ENCODE peak calls at places on chromosomes 4 and X, in ten cellular contexts. H, U, E, P, Z, W, R, Q, M and X are unnamed samples.

GRCh38 chrX:71859637-71860036 is 51.0 kb upstream of the NHSL2 start:
- DNase-seq in E (peak), R (no peak), Z (no peak), U (peak), W (no peak), Q (peak), P (peak), H (peak), M (no peak), X (no peak)

GRCh38 chrX:45710081-45710801 is 509.6 kb upstream of the DIPK2B start:
- DNase-seq in U (peak), E (no peak), H (no peak), R (no peak), W (no peak), Q (no peak), Z (no peak), P (peak), M (peak), X (no peak)

GRCh38 chr4:128350449-128351045 is 62.9 kb upstream of the PGRMC2 start:
- DNase-seq in U (no peak), M (no peak), H (peak), P (no peak), Q (no peak), Z (no peak), R (no peak), E (no peak), W (no peak), X (no peak)

GRCh38 chr4:88628746-88629145 is 36.5 kb downstream of the HERC3 start:
- DNase-seq in W (no peak), M (no peak), U (no peak), Z (no peak), H (no peak), R (no peak), Q (no peak), E (no peak), P (no peak), X (no peak)

GRCh38 chr4:186553717-186554116 is 1.6 kb downstream of the MTNR1A start:
- DNase-seq in H (no peak), M (no peak), P (no peak), U (no peak), Q (no peak), Z (no peak), E (no peak), R (no peak), W (peak), X (no peak)

GRCh38 chr4:157587681-157588423 is 367.3 kb downstream of the GRIA2 start:
- DNase-seq in H (no peak), M (no peak), E (no peak), W (no peak), Z (no peak), Q (no peak), R (no peak), P (no peak), U (no peak), X (no peak)

GRCh38 chrX:106894978-106895452 is 8.1 kb downstream of the RIPPLY1 start:
- DNase-seq in U (peak), E (peak), Q (no peak), H (no peak), P (peak), Z (no peak), M (peak), W (no peak), R (no peak), X (no peak)

GRCh38 chrX:3697220-3697684 is 16.2 kb downstream of the PRKX start:
- DNase-seq in U (no peak), E (no peak), M (no peak), Q (peak), P (no peak), Z (no peak), H (peak), W (no peak), R (no peak), X (no peak)

GRCh38 chr4:6610856-6611430 is 29.5 kb upstream of the MRFAP1 start:
- DNase-seq in Z (no peak), R (no peak), U (no peak), H (no peak), P (no peak), E (no peak), W (no peak), M (no peak), Q (no peak), X (no peak)

GRCh38 chr4:105709081-105709450 is 482 bp downstream of the GSTCD start:
- DNase-seq in U (no peak), Z (no peak), R (no peak), H (peak), W (no peak), P (peak), Q (peak), M (peak), E (peak), X (no peak)

GRCh38 chr4:16759781-16760459 is 138.5 kb downstream of the LDB2 start:
- DNase-seq in E (no peak), H (no peak), Z (no peak), P (no peak), W (no peak), R (no peak), U (peak), Q (no peak), M (no peak), X (no peak)

GRCh38 chrX:86914569-86914968 is 603.0 kb upstream of the KLHL4 start:
- DNase-seq in P (no peak), H (no peak), W (no peak), R (no peak), E (no peak), Q (no peak), M (no peak), U (no peak), Z (no peak), X (no peak)

GRCh38 chr4:81631958-81632439 is 160.3 kb upstream of the RASGEF1B start:
- DNase-seq in H (no peak), E (peak), M (no peak), U (peak), R (no peak), W (no peak), P (no peak), Q (no peak), Z (no peak), X (no peak)

GRCh38 chr4:80196259-80197131 is 808 bp upstream of the PRDM8 start:
- DNase-seq in H (no peak), Z (no peak), M (no peak), R (no peak), E (no peak), Q (no peak), P (no peak), U (peak), W (no peak), X (no peak)

GRCh38 chr4:184434021-184434420 is 40.3 kb downstream of the IRF2 start:
- DNase-seq in H (no peak), Z (no peak), W (no peak), U (no peak), P (no peak), Q (no peak), M (no peak), E (peak), R (no peak), X (no peak)

GRCh38 chr4:7625073-7625472 is 190.3 kb upstream of the PSAPL1 start:
- DNase-seq in W (no peak), Z (no peak), M (no peak), R (no peak), E (no peak), Q (no peak), U (peak), P (no peak), H (no peak), X (no peak)

GRCh38 chr4:168139336-168139735 is 47.0 kb downstream of the ANXA10 start:
- DNase-seq in U (peak), Z (no peak), R (no peak), H (no peak), E (no peak), Q (no peak), W (no peak), P (no peak), M (no peak), X (no peak)

GRCh38 chrX:26470946-26471345 is 255.0 kb downstream of the MAGEB5 start:
- DNase-seq in M (no peak), W (no peak), Z (no peak), U (no peak), E (no peak), R (no peak), H (no peak), P (no peak), Q (no peak), X (no peak)

GRCh38 chr4:175540732-175541131 is 271.3 kb downstream of the GPM6A start:
- DNase-seq in H (no peak), E (no peak), P (no peak), Z (no peak), R (no peak), U (no peak), M (no peak), W (no peak), Q (no peak), X (no peak)

GRCh38 chr4:6193399-6193798 is 7.0 kb downstream of the JAKMIP1 start:
- DNase-seq in H (no peak), M (no peak), P (no peak), W (no peak), Q (no peak), Z (no peak), U (no peak), R (no peak), E (no peak), X (no peak)

GRCh38 chr4:57074753-57075152 is 35.4 kb downstream of the IGFBP7 start:
- DNase-seq in Q (no peak), U (peak), E (no peak), P (no peak), Z (no peak), R (no peak), M (no peak), W (no peak), H (no peak), X (no peak)

GRCh38 chr4:57109847-57110634 is at the start of gene IGFBP7:
- DNase-seq in E (no peak), W (no peak), R (peak), H (peak), U (no peak), P (peak), M (no peak), Q (peak), Z (no peak), X (peak)

GRCh38 chr4:133130171-133130570 is 18.9 kb upstream of the PCDH10 start:
- DNase-seq in W (no peak), U (no peak), H (no peak), E (no peak), R (no peak), Q (no peak), P (peak), M (no peak), Z (no peak), X (no peak)

GRCh38 chr4:54091637-54092404 is 8.1 kb upstream of the GSX2 start:
- DNase-seq in Q (peak), Z (peak), E (peak), U (peak), H (peak), P (peak), W (no peak), M (peak), R (peak), X (no peak)
- H3K27ac ChIP-seq in Q (no peak), Z (no peak), E (peak), U (no peak), H (no peak), P (no peak), W (no peak), M (peak), R (no peak), X (peak)

DNA sequence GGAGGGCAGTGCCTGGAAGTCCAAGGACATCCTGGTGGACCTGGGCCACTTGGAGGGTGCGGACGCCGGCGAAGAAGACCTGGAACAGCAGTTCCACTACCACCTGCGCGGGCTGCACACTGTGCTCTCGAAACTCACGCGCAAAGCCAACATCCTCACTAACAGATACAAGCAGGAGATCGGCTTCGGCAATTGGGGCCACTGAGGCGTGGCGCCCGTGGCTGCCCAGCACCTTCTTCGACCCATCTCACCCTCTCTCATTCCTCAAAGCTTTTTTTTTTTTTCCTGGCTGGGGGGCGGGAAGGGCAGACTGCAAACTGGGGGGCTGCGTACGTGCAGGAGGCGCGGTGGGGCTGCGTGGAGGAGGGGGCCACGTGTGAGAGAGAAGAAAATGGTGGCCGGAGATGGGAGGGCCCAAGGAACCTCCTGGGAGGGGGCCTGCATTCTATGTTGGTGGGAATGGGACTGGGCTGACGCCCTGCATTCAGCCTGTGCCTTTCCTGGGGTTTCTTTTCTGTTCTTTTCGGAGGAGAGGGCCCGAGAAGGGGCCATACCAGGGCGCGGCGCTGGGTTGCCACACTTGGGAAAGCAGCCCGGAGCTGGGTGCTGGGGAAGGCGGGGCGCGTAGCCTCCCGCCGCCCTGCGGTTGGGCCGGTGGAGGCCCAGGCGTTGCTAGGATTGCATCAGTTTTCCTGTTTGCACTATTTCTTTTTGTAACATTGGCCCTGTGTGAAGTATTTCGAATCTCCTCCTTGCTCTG is 4.2 kb downstream of the MID1IP1 start:
- DNase-seq in E (peak), P (peak), M (peak), Z (peak), W (no peak), H (peak), Q (peak), R (peak), U (peak), X (peak)
- TF ChIP-seq POLR2A in E (no peak), P (no peak), M (no peak), Z (no peak), W (no peak), H (no peak), Q (peak), R (no peak), U (no peak), X (no peak)

DNA sequence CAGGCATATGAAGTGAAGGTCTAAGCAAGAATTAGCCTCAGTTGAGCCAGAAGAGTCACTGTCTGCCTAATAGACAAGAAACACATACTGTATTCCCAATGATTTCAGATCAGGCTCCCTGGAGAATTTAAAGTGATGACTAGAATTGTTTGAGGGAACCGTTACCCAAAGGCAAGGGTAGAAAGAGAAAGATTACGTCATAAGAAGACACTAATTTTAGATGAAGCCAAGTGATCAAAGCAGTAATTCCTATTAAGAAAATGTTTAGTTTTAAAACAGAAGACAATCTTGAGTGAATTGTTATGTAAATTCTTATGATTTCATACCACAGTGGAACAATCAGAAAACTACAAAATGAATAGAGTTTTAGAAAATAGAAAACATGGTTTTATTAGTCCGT is 194.5 kb upstream of the ARSJ start:
- DNase-seq in U (no peak), H (no peak), Q (no peak), W (no peak), Z (no peak), E (no peak), M (no peak), R (no peak), P (no peak), X (no peak)
- H3K4me3 ChIP-seq in U (no peak), H (no peak), Q (no peak), W (no peak), Z (no peak), E (no peak), M (no peak), R (no peak), P (no peak), X (no peak)

GRCh38 chrX:33336783-33337182 is 125.4 kb upstream of the DMD start:
- DNase-seq in Q (peak), W (no peak), E (peak), R (no peak), M (no peak), Z (no peak), H (peak), U (peak), P (peak), X (no peak)
- H3K27ac ChIP-seq in Q (no peak), W (no peak), E (no peak), R (no peak), M (no peak), Z (no peak), H (no peak), U (no peak), P (no peak), X (no peak)

GRCh38 chrX:154541896-154542722 is 4.5 kb downstream of the G6PD start:
- DNase-seq in H (peak), M (peak), Q (peak), U (peak), W (no peak), E (peak), Z (peak), P (peak), R (peak), X (peak)
- TF ChIP-seq POLR2A in H (no peak), M (no peak), Q (no peak), U (no peak), W (no peak), E (no peak), Z (no peak), P (peak), R (no peak), X (no peak)

GRCh38 chr4:140048419-140049022 is 105.5 kb downstream of the MAML3 start:
- DNase-seq in W (no peak), M (no peak), Z (no peak), E (no peak), P (peak), H (no peak), U (no peak), Q (no peak), R (no peak), X (no peak)
- H3K4me3 ChIP-seq in W (peak), M (peak), Z (peak), E (no peak), P (peak), H (peak), U (peak), Q (no peak), R (peak), X (peak)

GRCh38 chr4:185534534-185534849 is 815 bp downstream of the PDLIM3 start:
- DNase-seq in U (no peak), Z (no peak), H (no peak), E (no peak), P (peak), R (no peak), M (no peak), W (no peak), Q (no peak), X (no peak)

GRCh38 chr4:185532795-185533324 is 2.4 kb downstream of the PDLIM3 start:
- DNase-seq in P (no peak), W (no peak), R (no peak), U (no peak), M (no peak), Q (no peak), Z (no peak), H (no peak), E (no peak), X (no peak)

GRCh38 chr4:185534850-185535761 is at the start of gene PDLIM3:
- DNase-seq in U (peak), R (peak), H (peak), M (peak), E (peak), W (no peak), Q (peak), P (peak), Z (no peak), X (no peak)

GRCh38 chr4:185538806-185539205 is 3.5 kb upstream of the PDLIM3 start:
- DNase-seq in W (peak), U (no peak), E (no peak), P (no peak), H (no peak), R (no peak), Z (no peak), M (no peak), Q (no peak), X (no peak)

GRCh38 chr4:185535818-185536729 is 767 bp upstream of the PDLIM3 start:
- DNase-seq in Z (no peak), W (peak), U (no peak), E (no peak), H (peak), M (no peak), Q (peak), R (no peak), P (peak), X (no peak)
- H3K27ac ChIP-seq in Z (peak), W (peak), U (no peak), E (no peak), H (peak), M (peak), Q (peak), R (peak), P (no peak), X (peak)